ENCODE peak calls at places on chromosomes 5 and 9, in eight cellular contexts. U, B, D, H, X, R, P and S are unnamed samples. For H3K79me2 and H3K9me2, the result is how much of the 10 kb centered on the place peaks cover.

GRCh38 chr5:29079771-29080170 is 2041.4 kb upstream of the CDH9 start:
- DNase-seq in U (peak), B (no peak), D (peak), H (no peak), X (peak), R (no peak), P (no peak), S (no peak)

GRCh38 chr5:9373586-9373985 is 172.3 kb downstream of the SEMA5A start:
- DNase-seq in U (no peak), B (no peak), D (no peak), H (no peak), X (peak), R (no peak), P (no peak), S (no peak)

GRCh38 chr5:60835554-60835953 is 8.5 kb downstream of the ELOVL7 start:
- DNase-seq in U (no peak), B (no peak), D (no peak), H (no peak), X (peak), R (no peak), P (no peak), S (no peak)

GRCh38 chr9:104808030-104808614 is 44.2 kb downstream of the NIPSNAP3B start:
- DNase-seq in U (peak), B (peak), D (peak), H (peak), X (peak), R (no peak), P (no peak), S (no peak)

GRCh38 chr5:141241496-141241895 is 3.7 kb upstream of the PCDHB15 start:
- DNase-seq in U (no peak), B (no peak), D (no peak), H (no peak), X (no peak), R (no peak), P (no peak), S (no peak)

GRCh38 chr5:149166128-149166527 is 24.8 kb downstream of the ABLIM3 start:
- DNase-seq in U (no peak), B (peak), D (no peak), H (no peak), X (peak), R (no peak), P (no peak), S (no peak)

GRCh38 chr5:1824109-1824821 is 23.1 kb downstream of the NDUFS6 start:
- DNase-seq in U (no peak), B (no peak), D (no peak), H (no peak), X (no peak), R (no peak), P (no peak), S (no peak)

GRCh38 chr5:31663519-31663918 is 24.6 kb downstream of the PDZD2 start:
- DNase-seq in U (no peak), B (peak), D (no peak), H (no peak), X (peak), R (no peak), P (no peak), S (no peak)

GRCh38 chr9:121294181-121294743 is 26.3 kb downstream of the GSN start:
- DNase-seq in U (no peak), B (no peak), D (no peak), H (no peak), X (no peak), R (no peak), P (no peak), S (no peak)

GRCh38 chr5:38551020-38552017 is 5.1 kb downstream of the LIFR start:
- DNase-seq in U (peak), B (peak), D (peak), H (peak), X (peak), R (peak), P (peak), S (peak)

GRCh38 chr5:10434392-10434791 is 7.3 kb upstream of the ROPN1L start:
- DNase-seq in U (no peak), B (no peak), D (no peak), H (no peak), X (no peak), R (no peak), P (no peak), S (no peak)

GRCh38 chr9:14561929-14562386 is 131.3 kb downstream of the ZDHHC21 start:
- DNase-seq in U (peak), B (no peak), D (no peak), H (peak), X (peak), R (no peak), P (no peak), S (no peak)

GRCh38 chr5:10556893-10557746 is 6.8 kb upstream of the ANKRD33B start:
- DNase-seq in U (no peak), B (no peak), D (no peak), H (no peak), X (peak), R (no peak), P (no peak), S (no peak)

GRCh38 chr5:133635051-133635450 is 22.7 kb upstream of the FSTL4 start:
- DNase-seq in U (no peak), B (peak), D (no peak), H (peak), X (peak), R (no peak), P (no peak), S (no peak)

GRCh38 chr9:6305954-6306563 is 22.1 kb upstream of the TPD52L3 start:
- DNase-seq in U (peak), B (peak), D (peak), H (peak), X (peak), R (peak), P (peak), S (peak)

GRCh38 chr9:137724818-137725240 is 106.0 kb downstream of the EHMT1 start:
- DNase-seq in U (no peak), B (no peak), D (no peak), H (no peak), X (no peak), R (no peak), P (no peak), S (no peak)

GRCh38 chr5:177335043-177335700 is 16.3 kb downstream of the LMAN2 start:
- DNase-seq in U (no peak), B (no peak), D (no peak), H (no peak), X (no peak), R (no peak), P (no peak), S (no peak)

GRCh38 chr5:177338251-177339106 is 13.0 kb downstream of the LMAN2 start:
- DNase-seq in U (no peak), B (no peak), D (no peak), H (no peak), X (no peak), R (no peak), P (no peak), S (no peak)

GRCh38 chr5:177336112-177336511 is 15.4 kb downstream of the LMAN2 start:
- DNase-seq in U (peak), B (peak), D (peak), H (no peak), X (peak), R (no peak), P (peak), S (peak)

GRCh38 chr5:177335701-177336065 is 15.8 kb downstream of the LMAN2 start:
- DNase-seq in U (no peak), B (no peak), D (no peak), H (no peak), X (no peak), R (no peak), P (no peak), S (no peak)

GRCh38 chr5:177336603-177337494 is 14.6 kb downstream of the LMAN2 start:
- DNase-seq in U (no peak), B (no peak), D (no peak), H (no peak), X (no peak), R (no peak), P (no peak), S (no peak)
- H3K79me2 ChIP-seq in U (under half), B (under half), D (under half), H (under half), X (under half), R (under half), P (under half), S (under half)

GRCh38 chr9:113678119-113678861 is 197.8 kb upstream of the ZNF618 start:
- DNase-seq in U (no peak), B (no peak), D (no peak), H (no peak), X (no peak), R (no peak), P (no peak), S (no peak)

GRCh38 chr9:113675475-113675941 is 200.6 kb upstream of the ZNF618 start:
- DNase-seq in U (no peak), B (peak), D (no peak), H (no peak), X (peak), R (no peak), P (no peak), S (no peak)

GRCh38 chr9:113677569-113677968 is 198.5 kb upstream of the ZNF618 start:
- DNase-seq in U (no peak), B (no peak), D (no peak), H (no peak), X (no peak), R (no peak), P (no peak), S (no peak)

GRCh38 chr9:113678874-113679273 is 197.2 kb upstream of the ZNF618 start:
- DNase-seq in U (no peak), B (no peak), D (no peak), H (no peak), X (no peak), R (no peak), P (no peak), S (no peak)

DNA sequence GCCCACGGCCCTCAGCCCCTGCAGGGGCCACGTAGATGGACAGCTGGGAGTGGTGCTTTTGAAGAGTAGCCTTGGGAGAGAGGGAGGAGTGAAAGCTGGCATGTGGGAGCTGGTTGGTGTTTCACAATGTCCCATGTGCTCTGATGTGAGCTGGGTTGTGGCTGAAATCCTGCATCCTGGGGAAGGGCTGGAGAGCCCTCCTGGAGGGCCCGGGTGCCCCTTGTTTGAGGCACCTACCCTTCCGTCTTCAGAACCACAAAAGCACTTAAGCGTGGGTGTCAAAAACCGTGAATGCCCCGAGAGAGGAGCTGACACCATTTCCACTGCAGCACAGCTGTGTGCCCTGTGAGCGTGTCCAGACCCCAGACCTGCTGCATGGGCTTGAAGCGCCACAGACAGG is 199.1 kb upstream of the ZNF618 start:
- DNase-seq in U (no peak), B (peak), D (no peak), H (no peak), X (no peak), R (no peak), P (no peak), S (no peak)
- H3K9me2 ChIP-seq in U (under half), B (under half), D (under half), H (under half), X (under half), R (under half), P (under half), S (under half)

DNA sequence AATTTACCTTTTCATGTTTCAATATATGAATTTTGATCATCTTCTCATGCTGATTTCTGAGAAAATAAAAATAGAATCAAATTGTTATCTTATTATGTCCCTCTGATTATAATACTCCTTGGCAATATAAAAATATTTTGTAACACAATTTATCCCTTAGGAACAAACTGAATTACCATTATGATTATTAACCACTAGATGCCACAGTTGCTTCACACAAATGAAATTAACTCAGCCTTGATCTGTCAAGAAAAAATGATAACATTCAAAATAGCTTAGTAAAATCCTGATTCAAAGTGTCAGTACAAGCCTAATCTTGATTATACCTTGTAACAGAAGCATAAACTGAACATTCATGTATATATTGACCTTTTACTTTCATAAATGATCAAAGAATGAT is 4.8 kb upstream of the CHSY3 start:
- DNase-seq in U (no peak), B (peak), D (no peak), H (no peak), X (peak), R (peak), P (no peak), S (no peak)
- TF ChIP-seq EZH2phosphoT487 in U (no peak), B (no peak), D (no peak), H (no peak), X (no peak), R (no peak), P (no peak), S (no peak)

DNA sequence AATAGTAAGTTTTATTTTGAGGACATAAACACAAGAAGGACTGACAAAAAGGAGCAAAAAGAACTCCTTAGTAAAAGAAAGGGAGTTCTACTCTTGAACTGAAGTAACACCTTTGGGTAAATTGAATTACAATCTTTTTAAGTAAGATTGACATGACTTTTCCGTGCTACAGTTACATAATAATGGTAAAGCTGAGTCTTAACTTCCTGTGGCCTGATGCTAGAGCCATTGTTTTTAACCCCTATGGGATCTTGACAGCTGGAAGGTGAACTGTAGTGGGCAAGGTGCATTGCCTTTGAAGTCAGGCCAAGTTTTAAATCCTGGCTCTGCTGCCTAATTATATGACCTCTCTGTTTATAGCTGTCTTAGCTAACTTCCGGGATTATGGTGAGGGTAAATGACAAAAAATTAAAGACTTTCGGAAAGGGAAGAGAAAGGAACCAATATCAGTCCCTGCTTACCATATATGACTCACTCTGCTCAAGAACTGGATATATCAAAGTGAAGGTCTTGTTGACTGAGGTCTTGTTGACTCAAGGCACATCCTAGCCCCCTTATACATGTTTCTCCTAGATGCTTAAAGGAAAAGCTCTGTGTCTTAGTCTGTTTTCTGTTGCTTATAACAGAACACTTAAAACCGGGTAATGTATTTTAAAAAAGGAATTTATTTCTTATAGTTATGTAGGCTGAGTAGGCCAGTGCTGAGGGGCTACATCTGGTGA is 6.8 kb downstream of the HSD17B4 start:
- DNase-seq in U (peak), B (no peak), D (no peak), H (no peak), X (no peak), R (no peak), P (no peak), S (peak)
- H3K79me2 ChIP-seq in U (half or more), B (under half), D (under half), H (half or more), X (under half), R (under half), P (under half), S (under half)